ENCODE peak calls at places on chromosomes 4 and X, in five cellular contexts. K, N, H, D and Z are unnamed samples.

GRCh38 chr4:16116493-16116990 is 32.7 kb upstream of the PROM1 start:
- DNase-seq in K (no peak), N (no peak), H (no peak), D (no peak), Z (no peak)

GRCh38 chrX:74925210-74926088 is at the start of gene NEXMIF:
- DNase-seq in K (no peak), N (peak; percentile 8), H (no peak), D (no peak), Z (peak; percentile 69)

GRCh38 chr4:147518846-147519767 is 38.2 kb downstream of the EDNRA start:
- DNase-seq in K (no peak), N (peak; percentile 70), H (peak; percentile 28), D (peak; percentile 55), Z (peak; percentile 84)

GRCh38 chr4:143335979-143336827 is 473 bp upstream of the GAB1 start:
- DNase-seq in K (peak; percentile 90), N (peak; percentile 92), H (no peak), D (peak; percentile 86), Z (peak; percentile 95)

GRCh38 chr4:1242506-1243450 is 6.2 kb downstream of the CTBP1 start:
- DNase-seq in K (no peak), N (no peak), H (no peak), D (no peak), Z (no peak)

GRCh38 chrX:134236690-134237362 is at the start of gene CCDC160:
- DNase-seq in K (peak; percentile 19), N (peak; percentile 79), H (no peak), D (no peak), Z (peak; percentile 79)

GRCh38 chr4:37693450-37694190 is 7.4 kb upstream of the RELL1 start:
- DNase-seq in K (no peak), N (no peak), H (no peak), D (no peak), Z (no peak)

GRCh38 chrX:154486396-154487207 is at the start of gene UBL4A:
- DNase-seq in K (no peak), N (peak; percentile 46), H (no peak), D (peak; percentile 77), Z (peak; percentile 50)

GRCh38 chrX:106752101-106752678 is 25.7 kb downstream of the RNF128 start:
- DNase-seq in K (no peak), N (peak; percentile 23), H (no peak), D (no peak), Z (peak; percentile 46)

GRCh38 chr4:37639551-37640293 is 46.5 kb downstream of the RELL1 start:
- DNase-seq in K (no peak), N (no peak), H (no peak), D (no peak), Z (no peak)

GRCh38 chr4:161629694-161630441 is 533.9 kb downstream of the FSTL5 start:
- DNase-seq in K (no peak), N (no peak), H (no peak), D (peak; percentile 0), Z (no peak)

GRCh38 chr4:8181844-8182243 is 17.2 kb upstream of the SH3TC1 start:
- DNase-seq in K (no peak), N (no peak), H (no peak), D (no peak), Z (no peak)

GRCh38 chr4:177638871-177639270 is 196.6 kb upstream of the AGA start:
- DNase-seq in K (no peak), N (peak; percentile 24), H (no peak), D (no peak), Z (peak; percentile 50)
- TF ChIP-seq CREB1 in K (no peak), N (no peak), H (no peak), D (no peak), Z (no peak)

GRCh38 chrX:9804444-9804843 is 18.2 kb downstream of the SHROOM2 start:
- DNase-seq in K (no peak), N (no peak), H (no peak), D (no peak), Z (no peak)

GRCh38 chrX:9805956-9806355 is 19.7 kb downstream of the SHROOM2 start:
- DNase-seq in K (no peak), N (no peak), H (no peak), D (no peak), Z (no peak)

GRCh38 chrX:9807355-9808182 is 21.3 kb downstream of the SHROOM2 start:
- DNase-seq in K (no peak), N (no peak), H (no peak), D (no peak), Z (peak; percentile 39)
- TF ChIP-seq CREB1 in K (no peak), N (no peak), H (no peak), D (no peak), Z (no peak)

DNA sequence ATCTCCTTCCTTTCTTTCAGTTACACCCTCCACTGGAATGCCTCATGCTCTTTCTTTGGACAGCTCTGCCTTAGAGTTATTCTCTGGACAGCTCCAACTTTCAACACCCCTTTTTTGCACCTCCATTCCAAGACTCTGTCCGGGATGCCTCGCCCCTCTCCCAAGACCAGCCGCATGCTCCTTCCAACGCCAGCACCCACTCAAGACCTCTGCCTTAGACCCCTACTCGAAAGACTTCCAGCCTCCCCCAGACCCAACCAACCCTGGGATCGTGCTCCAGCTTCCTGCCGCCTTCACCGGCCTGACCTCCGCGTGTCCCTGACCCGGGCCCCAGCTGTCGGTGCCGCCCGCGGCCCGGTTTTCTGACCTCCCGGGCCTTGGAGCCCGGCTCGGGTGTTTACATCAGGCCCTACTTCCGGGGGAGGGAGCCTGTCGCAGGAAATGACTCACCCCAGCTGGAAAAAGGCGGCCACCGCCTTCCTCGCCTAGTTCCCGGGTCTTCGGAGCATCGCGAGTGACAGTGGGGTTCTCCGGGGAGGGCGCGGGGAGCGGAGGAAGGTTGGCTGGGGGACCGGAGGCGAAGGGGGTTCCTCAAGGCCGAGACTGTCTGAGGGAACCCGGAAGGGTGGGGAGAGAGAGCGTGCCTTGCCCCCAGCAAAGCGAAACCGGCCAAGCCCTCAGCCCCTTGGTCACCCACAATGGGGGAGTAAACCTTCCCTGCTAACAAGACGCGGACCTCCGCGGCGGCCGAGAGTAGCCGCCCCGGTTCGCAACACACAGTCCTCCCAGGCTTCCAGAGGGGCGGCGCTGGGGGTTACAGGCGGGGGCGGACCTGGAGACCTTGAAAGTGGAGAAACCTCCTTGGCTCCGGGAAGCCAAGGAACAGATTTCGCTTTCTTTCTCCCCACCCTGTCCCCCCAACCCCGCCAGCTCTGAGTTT is at the start of gene WDR45:
- DNase-seq in K (no peak), N (peak; percentile 44), H (peak; percentile 8), D (peak; percentile 88), Z (peak; percentile 56)
- TF ChIP-seq CREB1 in K (no peak), N (no peak), H (peak; percentile 51), D (no peak), Z (no peak)

DNA sequence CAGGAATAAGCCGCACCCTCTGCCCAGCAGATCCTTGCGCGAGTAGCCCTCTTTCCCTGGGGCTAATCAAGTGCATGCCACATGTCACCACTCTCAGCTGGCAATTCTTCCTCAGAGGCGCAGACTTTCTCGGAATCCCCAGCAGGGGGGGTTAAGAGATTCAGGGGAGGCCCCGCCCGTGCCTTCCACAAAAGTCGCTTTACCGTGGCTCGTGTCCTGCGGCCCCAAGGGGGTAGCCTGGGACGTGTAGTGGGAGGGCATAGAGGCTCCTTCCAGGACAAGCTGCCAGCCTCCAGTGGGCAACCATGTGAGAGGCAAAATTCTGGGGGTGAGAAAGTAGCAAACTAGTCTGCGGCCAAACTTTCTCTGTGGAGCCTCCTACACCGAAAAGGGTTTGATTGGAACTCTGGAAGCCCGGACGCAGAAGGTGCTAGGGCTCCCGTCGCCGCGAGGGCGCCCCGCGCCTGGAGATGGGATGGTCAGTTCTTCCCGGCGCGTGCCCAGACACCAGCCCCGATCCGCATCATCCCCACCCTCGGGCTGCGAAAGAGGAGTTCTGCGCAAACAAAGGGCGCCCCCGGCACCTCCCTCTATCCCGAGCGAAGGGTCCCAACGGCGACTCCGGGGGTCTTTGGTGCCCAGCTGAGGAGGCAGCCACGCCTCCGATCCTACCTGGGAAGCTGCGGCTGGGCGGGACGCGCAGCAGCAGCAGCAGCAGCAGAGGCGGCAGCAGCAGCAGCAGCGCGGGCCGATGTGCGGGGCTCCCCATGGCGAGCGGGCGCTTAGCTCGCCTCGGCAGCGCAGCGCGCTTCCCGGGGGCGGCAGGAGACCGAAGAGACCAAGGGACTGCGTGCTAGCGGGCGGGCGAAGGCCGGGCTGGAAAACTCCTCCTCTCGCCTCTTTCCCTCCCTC is at the start of gene SRPX:
- DNase-seq in K (no peak), N (peak; percentile 37), H (no peak), D (peak; percentile 43), Z (peak; percentile 63)
- TF ChIP-seq CREB1 in K (no peak), N (no peak), H (no peak), D (no peak), Z (no peak)

DNA sequence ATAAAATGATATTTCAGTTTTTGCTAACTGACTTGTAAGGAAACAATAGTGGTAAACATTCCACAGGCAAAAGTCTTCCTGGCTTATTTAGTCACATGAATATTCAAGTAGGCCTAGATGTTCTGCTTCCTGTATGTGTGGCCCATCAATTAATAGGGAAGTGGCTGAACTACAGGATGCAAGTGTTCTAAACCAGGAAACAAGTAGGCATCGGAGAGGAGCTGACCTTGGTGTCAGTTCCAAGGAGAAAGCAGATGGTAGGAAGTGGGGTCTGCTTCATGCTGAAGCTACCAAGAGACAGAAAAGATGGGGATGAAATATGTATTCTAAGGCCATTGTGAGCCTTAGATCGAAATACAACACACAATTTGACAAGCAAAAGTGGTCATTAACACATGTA is 149.7 kb downstream of the ANTXR2 start:
- DNase-seq in K (no peak), N (no peak), H (no peak), D (no peak), Z (peak; percentile 11)
- TF ChIP-seq CREB1 in K (no peak), N (no peak), H (no peak), D (no peak), Z (no peak)

GRCh38 chrX:56319165-56319564 is 87.0 kb downstream of the KLF8 start:
- DNase-seq in K (no peak), N (no peak), H (no peak), D (no peak), Z (no peak)

GRCh38 chrX:56313308-56313707 is 81.2 kb downstream of the KLF8 start:
- DNase-seq in K (no peak), N (no peak), H (no peak), D (no peak), Z (no peak)

GRCh38 chrX:56314334-56314733 is 82.2 kb downstream of the KLF8 start:
- DNase-seq in K (no peak), N (no peak), H (no peak), D (no peak), Z (no peak)

DNA sequence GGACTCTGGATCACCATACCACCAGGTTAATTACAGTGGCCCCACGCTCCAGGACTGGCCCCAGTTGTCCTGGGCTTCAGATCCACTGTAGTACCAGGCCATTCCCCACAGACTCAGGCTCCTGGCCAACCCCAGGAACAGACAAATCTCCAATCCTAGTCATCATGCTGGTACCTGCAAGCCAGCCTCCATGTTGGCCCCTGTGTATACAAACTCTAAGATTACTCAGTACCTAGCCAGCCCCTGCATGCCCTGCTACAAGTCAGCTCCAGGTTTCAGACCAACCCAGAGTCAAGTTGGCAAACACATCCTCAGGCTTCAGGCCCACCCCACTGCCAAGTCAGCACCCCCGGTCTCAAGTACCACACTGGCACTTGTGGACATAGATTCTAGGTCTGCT is 85.9 kb downstream of the KLF8 start:
- DNase-seq in K (no peak), N (no peak), H (no peak), D (no peak), Z (no peak)
- TF ChIP-seq CREB1 in K (no peak), N (no peak), H (no peak), D (no peak), Z (no peak)

GRCh38 chrX:97401154-97401553 is 517.4 kb downstream of the RPA4 start:
- DNase-seq in K (no peak), N (no peak), H (peak; percentile 68), D (no peak), Z (no peak)
- TF ChIP-seq CREB1 in K (no peak), N (no peak), H (no peak), D (no peak), Z (no peak)